ENCODE peak calls at places on chromosomes 6 and 20, in six cellular contexts. Z, Q, M, J, Y and P are unnamed samples.

GRCh38 chr20:59749293-59749680 is 144.9 kb downstream of the PHACTR3 start:
- DNase-seq in Z (no peak), Q (no peak), M (peak; percentile 96), J (no peak), Y (no peak), P (no peak)

GRCh38 chr6:104633125-104633524 is 226.6 kb downstream of the HACE1 start:
- DNase-seq in Z (no peak), Q (no peak), M (peak; percentile 24), J (no peak), Y (no peak), P (no peak)

GRCh38 chr20:61271273-61272221 is 19.5 kb downstream of the CDH4 start:
- DNase-seq in Z (no peak), Q (no peak), M (no peak), J (no peak), Y (no peak), P (no peak)

GRCh38 chr6:111757342-111757741 is 115.9 kb downstream of the FYN start:
- DNase-seq in Z (no peak), Q (no peak), M (peak; percentile 84), J (no peak), Y (no peak), P (no peak)

GRCh38 chr6:88538130-88538706 is 372.1 kb upstream of the CNR1 start:
- DNase-seq in Z (no peak), Q (no peak), M (peak; percentile 20), J (no peak), Y (no peak), P (no peak)

GRCh38 chr20:32435449-32436107 is 77.4 kb downstream of the ASXL1 start:
- DNase-seq in Z (no peak), Q (no peak), M (no peak), J (no peak), Y (no peak), P (no peak)

GRCh38 chr6:31180500-31180899 is 10.0 kb upstream of the POU5F1 start:
- DNase-seq in Z (no peak), Q (peak; percentile 15), M (no peak), J (peak; percentile 77), Y (peak; percentile 81), P (peak; percentile 74)

GRCh38 chr20:24773751-24774201 is 175.3 kb upstream of the CST7 start:
- DNase-seq in Z (peak; percentile 4), Q (no peak), M (peak; percentile 85), J (no peak), Y (no peak), P (no peak)

GRCh38 chr6:42162384-42162783 is 10.8 kb upstream of the GUCA1A start:
- DNase-seq in Z (no peak), Q (no peak), M (no peak), J (no peak), Y (no peak), P (no peak)

GRCh38 chr20:1764136-1765033 is 106.8 kb upstream of the SIRPG start:
- DNase-seq in Z (peak; percentile 71), Q (peak; percentile 40), M (peak; percentile 88), J (peak; percentile 74), Y (peak; percentile 83), P (peak; percentile 82)

DNA sequence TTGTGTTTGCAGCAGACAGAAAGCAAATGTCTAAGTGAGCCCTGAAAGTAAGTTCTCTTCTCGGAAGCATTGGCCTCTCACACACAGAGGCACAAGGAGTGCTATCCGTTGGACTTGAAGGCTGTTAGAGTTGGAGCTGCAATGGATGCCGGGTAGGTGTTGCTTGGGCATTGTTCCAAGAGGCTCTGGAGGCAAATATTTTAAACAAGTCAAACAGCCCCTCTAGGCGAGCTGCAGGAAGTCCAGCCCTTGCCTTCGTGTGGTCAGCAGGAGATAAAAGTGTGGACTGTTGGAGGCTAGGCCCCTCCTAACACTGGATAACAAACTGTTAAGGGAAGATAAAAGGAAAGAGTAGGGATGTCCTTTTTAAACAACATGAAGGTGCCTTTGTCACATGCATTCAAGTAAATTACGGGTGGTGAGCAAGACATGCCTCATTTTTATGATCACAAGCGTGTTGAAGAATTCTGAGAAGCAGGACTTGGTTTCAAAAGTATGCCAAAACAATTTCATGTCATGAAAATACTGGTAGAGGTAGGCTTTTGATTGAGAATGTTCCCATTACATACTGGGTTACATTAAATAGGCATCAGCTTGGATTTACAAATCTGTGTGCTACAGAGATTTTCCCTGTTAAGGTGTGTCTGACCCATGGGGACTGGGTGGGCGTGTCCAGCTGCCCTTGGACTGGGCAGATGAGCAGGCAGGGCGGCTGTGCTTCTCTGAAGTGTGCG is 57.4 kb downstream of the RREB1 start:
- DNase-seq in Z (peak; percentile 63), Q (no peak), M (no peak), J (no peak), Y (no peak), P (no peak)
- H3K4me1 ChIP-seq in Z (peaks cover 99% of the 10 kb centered on the region), Q (peaks cover 75% of the 10 kb centered on the region), M (peaks cover 42% of the 10 kb centered on the region), J (peaks cover 95% of the 10 kb centered on the region), Y (peaks cover 95% of the 10 kb centered on the region), P (peaks cover 100% of the 10 kb centered on the region)

GRCh38 chr20:35702824-35703695 is 3.9 kb downstream of the ROMO1 start:
- DNase-seq in Z (no peak), Q (no peak), M (no peak), J (no peak), Y (no peak), P (no peak)
- H3K4me3 ChIP-seq in Z (no peak overlapping the region), Q (no peak overlapping the region), M (no peak overlapping the region), J (no peak overlapping the region), Y (no peak overlapping the region), P (no peak overlapping the region)

GRCh38 chr6:26613201-26613600 is 16.4 kb downstream of the ABT1 start:
- DNase-seq in Z (no peak), Q (no peak), M (no peak), J (no peak), Y (no peak), P (no peak)
- H3K27ac ChIP-seq in Z (no peak overlapping the region), Q (no peak overlapping the region), M (no peak overlapping the region), J (no peak overlapping the region), Y (no peak overlapping the region), P (no peak overlapping the region)

DNA sequence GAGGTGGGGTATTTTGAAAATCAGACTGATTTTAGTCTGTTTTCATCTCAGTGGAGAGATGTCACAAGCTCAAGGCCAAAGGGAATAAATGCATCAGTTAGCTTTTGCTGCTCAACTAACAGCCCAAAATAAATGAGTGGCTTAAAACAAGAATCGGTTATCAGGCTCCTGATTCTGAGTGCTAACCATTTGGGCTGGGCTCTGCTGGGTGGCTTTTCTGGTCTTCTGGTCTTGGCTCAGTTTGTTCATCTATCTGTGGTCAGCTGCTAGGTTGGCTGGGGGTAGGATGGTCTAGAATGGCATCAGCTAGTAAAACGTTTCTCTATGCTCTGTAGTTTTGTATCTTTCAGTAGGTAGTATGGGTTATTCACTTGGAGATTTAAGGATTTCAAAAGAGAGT is 357.5 kb upstream of the JAG1 start:
- DNase-seq in Z (no peak), Q (no peak), M (no peak), J (no peak), Y (no peak), P (no peak)
- H3K4me1 ChIP-seq in Z (no peaks in the 10 kb centered on the region), Q (no peaks in the 10 kb centered on the region), M (no peaks in the 10 kb centered on the region), J (no peaks in the 10 kb centered on the region), Y (no peaks in the 10 kb centered on the region), P (no peaks in the 10 kb centered on the region)

DNA sequence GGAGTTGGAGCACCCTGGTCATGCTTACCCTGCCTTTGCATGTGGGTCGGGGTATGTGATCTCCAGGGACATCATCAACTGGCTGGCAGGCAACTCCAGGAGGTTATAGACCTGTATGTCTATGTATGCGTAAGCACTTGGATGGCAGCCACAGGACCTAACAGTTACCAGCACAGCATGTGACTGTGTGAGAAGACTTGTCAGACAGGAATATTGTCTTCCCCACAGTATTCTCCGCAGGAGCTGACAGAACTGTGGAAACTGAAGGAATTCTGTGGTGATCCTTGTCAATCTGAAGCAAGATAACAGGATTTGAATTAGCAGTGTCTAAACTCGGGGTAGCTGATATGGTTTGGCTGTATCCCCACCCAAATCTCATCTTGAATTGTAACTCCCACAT is 59.2 kb downstream of the TMEM244 start:
- DNase-seq in Z (no peak), Q (no peak), M (no peak), J (no peak), Y (no peak), P (no peak)
- H3K4me3 ChIP-seq in Z (no peak overlapping the region), Q (no peak overlapping the region), M (no peak overlapping the region), J (no peak overlapping the region), Y (no peak overlapping the region), P (no peak overlapping the region)